ENCODE peak calls at places on chromosomes 6 and 20, in seven cellular contexts. H, A, S, P, C, J and M are unnamed samples.

GRCh38 chr6:99522531-99522930 is 7.3 kb upstream of the USP45 start:
- DNase-seq in H (peak; percentile 18), A (no peak), S (no peak), P (no peak), C (no peak), J (no peak), M (peak; percentile 16)

GRCh38 chr20:59571591-59572314 is 32.6 kb upstream of the PHACTR3 start:
- DNase-seq in H (peak; percentile 36), A (peak; percentile 27), S (peak; percentile 50), P (peak; percentile 40), C (peak; percentile 5), J (no peak), M (no peak)

GRCh38 chr6:69719602-69720193 is 77.1 kb downstream of the LMBRD1 start:
- DNase-seq in H (peak; percentile 43), A (no peak), S (no peak), P (no peak), C (no peak), J (no peak), M (no peak)

GRCh38 chr6:45416700-45417099 is 39.0 kb upstream of the SUPT3H start:
- DNase-seq in H (peak; percentile 87), A (no peak), S (no peak), P (no peak), C (no peak), J (no peak), M (no peak)

GRCh38 chr6:139439278-139439813 is 64.9 kb upstream of the CITED2 start:
- DNase-seq in H (no peak), A (no peak), S (no peak), P (no peak), C (no peak), J (no peak), M (no peak)

GRCh38 chr6:18088419-18089296 is 33.8 kb downstream of the NHLRC1 start:
- DNase-seq in H (no peak), A (no peak), S (no peak), P (no peak), C (no peak), J (no peak), M (no peak)

GRCh38 chr20:44720617-44720993 is 5.4 kb downstream of the CCN5 start:
- DNase-seq in H (peak; percentile 87), A (no peak), S (no peak), P (no peak), C (no peak), J (no peak), M (no peak)

GRCh38 chr6:108671790-108672189 is 111.1 kb downstream of the FOXO3 start:
- DNase-seq in H (no peak), A (no peak), S (no peak), P (no peak), C (no peak), J (no peak), M (no peak)

GRCh38 chr6:19547507-19547906 is 289.7 kb upstream of the ID4 start:
- DNase-seq in H (no peak), A (no peak), S (no peak), P (no peak), C (no peak), J (no peak), M (no peak)

GRCh38 chr6:170233304-170234205 is 57.3 kb downstream of the DLL1 start:
- DNase-seq in H (no peak), A (no peak), S (no peak), P (no peak), C (no peak), J (no peak), M (no peak)

GRCh38 chr6:149864578-149865535 is 698 bp upstream of the LRP11 start:
- DNase-seq in H (peak; percentile 76), A (no peak), S (no peak), P (no peak), C (peak; percentile 47), J (no peak), M (no peak)

GRCh38 chr20:52972190-52972937 is at the start of gene TSHZ2:
- DNase-seq in H (no peak), A (peak; percentile 14), S (peak; percentile 37), P (no peak), C (peak; percentile 36), J (no peak), M (no peak)

GRCh38 chr6:152184573-152185157 is 377.2 kb downstream of the ESR1 start:
- DNase-seq in H (no peak), A (no peak), S (no peak), P (no peak), C (no peak), J (no peak), M (no peak)

GRCh38 chr20:13034115-13034514 is 25.3 kb downstream of the SPTLC3 start:
- DNase-seq in H (no peak), A (no peak), S (no peak), P (no peak), C (no peak), J (no peak), M (no peak)

GRCh38 chr6:139852484-139853140 is 478.2 kb upstream of the CITED2 start:
- DNase-seq in H (peak; percentile 86), A (no peak), S (no peak), P (no peak), C (no peak), J (peak; percentile 64), M (peak; percentile 99)

GRCh38 chr6:119241124-119241491 is 108.5 kb downstream of the MAN1A1 start:
- DNase-seq in H (no peak), A (no peak), S (no peak), P (no peak), C (no peak), J (no peak), M (peak; percentile 2)

GRCh38 chr20:19284400-19285178 is 72.1 kb downstream of the SLC24A3 start:
- DNase-seq in H (no peak), A (no peak), S (no peak), P (no peak), C (no peak), J (no peak), M (no peak)

GRCh38 chr20:57727863-57728262 is 18.0 kb upstream of the PMEPA1 start:
- DNase-seq in H (no peak), A (no peak), S (no peak), P (no peak), C (no peak), J (no peak), M (no peak)

GRCh38 chr20:24462461-24463010 is 6.9 kb upstream of the SYNDIG1 start:
- DNase-seq in H (no peak), A (no peak), S (no peak), P (no peak), C (no peak), J (no peak), M (no peak)

GRCh38 chr20:63675681-63676368 is 17.7 kb downstream of the RTEL1 start:
- DNase-seq in H (no peak), A (no peak), S (no peak), P (no peak), C (no peak), J (no peak), M (no peak)

GRCh38 chr6:159929819-159930218 is 39.0 kb downstream of the MAS1 start:
- DNase-seq in H (no peak), A (peak; percentile 30), S (peak; percentile 29), P (no peak), C (no peak), J (no peak), M (no peak)